ENCODE peak calls at places on chromosomes 2 and 18, in six cellular contexts. N is aorta, R is IMR-90, P is A549, M is spleen, L is HL-60. A is an unnamed sample.

GRCh38 chr2:6372317-6372903 is 493.3 kb downstream of the CMPK2 start:
- DNase-seq in N (no peak), R (peak), P (no peak), M (no peak), L (no peak), A (no peak)

GRCh38 chr2:152740743-152741328 is 22.4 kb downstream of the ARL6IP6 start:
- DNase-seq in N (no peak), R (peak), P (peak), M (no peak), L (no peak), A (peak)

GRCh38 chr2:239322414-239323086 is 78.3 kb downstream of the HDAC4 start:
- DNase-seq in N (no peak), R (peak), P (no peak), M (peak), L (no peak), A (peak)

GRCh38 chr2:21256006-21256405 is 132.2 kb downstream of the TDRD15 start:
- DNase-seq in N (peak), R (no peak), P (no peak), M (no peak), L (peak), A (no peak)

GRCh38 chr2:97911210-97911921 is 84.4 kb downstream of the TMEM131 start:
- DNase-seq in N (no peak), R (peak), P (no peak), M (no peak), L (peak), A (no peak)

GRCh38 chr2:207491086-207491485 is 38.7 kb upstream of the CREB1 start:
- DNase-seq in N (no peak), R (no peak), P (no peak), M (no peak), L (no peak), A (no peak)

GRCh38 chr2:227164745-227165350 is 424 bp downstream of the COL4A3 start:
- DNase-seq in N (no peak), R (no peak), P (peak), M (peak), L (no peak), A (peak)

GRCh38 chr2:202278036-202278760 is 12.6 kb downstream of the NOP58 start:
- DNase-seq in N (no peak), R (peak), P (no peak), M (no peak), L (no peak), A (no peak)

GRCh38 chr2:41836944-41837343 is 210.9 kb upstream of the PKDCC start:
- DNase-seq in N (no peak), R (peak), P (no peak), M (no peak), L (peak), A (peak)

GRCh38 chr2:112485849-112486248 is 3.9 kb downstream of the TTL start:
- DNase-seq in N (no peak), R (no peak), P (no peak), M (no peak), L (no peak), A (no peak)

GRCh38 chr2:134504586-134505336 is 214.0 kb downstream of the TMEM163 start:
- DNase-seq in N (no peak), R (no peak), P (no peak), M (no peak), L (no peak), A (no peak)

GRCh38 chr18:61129001-61129400 is 204.2 kb upstream of the CDH20 start:
- DNase-seq in N (no peak), R (no peak), P (no peak), M (no peak), L (no peak), A (no peak)

GRCh38 chr2:240972636-240973521 is 25.5 kb upstream of the SNED1 start:
- DNase-seq in N (peak), R (no peak), P (no peak), M (no peak), L (no peak), A (no peak)

GRCh38 chr2:3377279-3377611 is 373 bp downstream of the EIPR1 start:
- DNase-seq in N (no peak), R (peak), P (peak), M (no peak), L (peak), A (no peak)

GRCh38 chr2:176118606-176119370 is 2.2 kb downstream of the HOXD10 start:
- DNase-seq in N (no peak), R (no peak), P (peak), M (no peak), L (no peak), A (peak)

GRCh38 chr18:1014951-1015627 is 110.4 kb downstream of the ADCYAP1 start:
- DNase-seq in N (no peak), R (no peak), P (no peak), M (no peak), L (no peak), A (no peak)

GRCh38 chr2:162974771-162975170 is 136.2 kb upstream of the KCNH7 start:
- DNase-seq in N (no peak), R (no peak), P (no peak), M (no peak), L (no peak), A (no peak)

GRCh38 chr18:37419866-37420265 is 145.7 kb downstream of the CELF4 start:
- DNase-seq in N (no peak), R (no peak), P (no peak), M (no peak), L (no peak), A (no peak)

GRCh38 chr2:226669905-226670304 is 129.7 kb downstream of the IRS1 start:
- DNase-seq in N (no peak), R (no peak), P (no peak), M (no peak), L (no peak), A (no peak)

GRCh38 chr2:236826727-236827126 is 257.1 kb downstream of the ACKR3 start:
- DNase-seq in N (no peak), R (no peak), P (no peak), M (no peak), L (no peak), A (no peak)

GRCh38 chr2:231670892-231671616 is 37.3 kb upstream of the PTMA start:
- DNase-seq in N (no peak), R (no peak), P (no peak), M (peak), L (peak), A (peak)

GRCh38 chr2:78145997-78146722 is 624.0 kb upstream of the LRRTM4 start:
- DNase-seq in N (no peak), R (no peak), P (no peak), M (no peak), L (no peak), A (no peak)

GRCh38 chr2:158103358-158104021 is 1.8 kb downstream of the UPP2 start:
- DNase-seq in N (no peak), R (no peak), P (no peak), M (no peak), L (no peak), A (peak)

GRCh38 chr2:232324778-232325177 is 53.8 kb upstream of the ALPP start:
- DNase-seq in N (no peak), R (no peak), P (no peak), M (peak), L (no peak), A (peak)

GRCh38 chr2:71801969-71802368 is 345.7 kb downstream of the CYP26B1 start:
- DNase-seq in N (peak), R (peak), P (peak), M (no peak), L (peak), A (peak)

GRCh38 chr2:106546376-106546990 is 59.3 kb downstream of the CD8B2 start:
- DNase-seq in N (no peak), R (no peak), P (no peak), M (no peak), L (no peak), A (no peak)
- H3K4me3 ChIP-seq in N (no peak), R (no peak), P (no peak), M (no peak), L (no peak), A (no peak)

DNA sequence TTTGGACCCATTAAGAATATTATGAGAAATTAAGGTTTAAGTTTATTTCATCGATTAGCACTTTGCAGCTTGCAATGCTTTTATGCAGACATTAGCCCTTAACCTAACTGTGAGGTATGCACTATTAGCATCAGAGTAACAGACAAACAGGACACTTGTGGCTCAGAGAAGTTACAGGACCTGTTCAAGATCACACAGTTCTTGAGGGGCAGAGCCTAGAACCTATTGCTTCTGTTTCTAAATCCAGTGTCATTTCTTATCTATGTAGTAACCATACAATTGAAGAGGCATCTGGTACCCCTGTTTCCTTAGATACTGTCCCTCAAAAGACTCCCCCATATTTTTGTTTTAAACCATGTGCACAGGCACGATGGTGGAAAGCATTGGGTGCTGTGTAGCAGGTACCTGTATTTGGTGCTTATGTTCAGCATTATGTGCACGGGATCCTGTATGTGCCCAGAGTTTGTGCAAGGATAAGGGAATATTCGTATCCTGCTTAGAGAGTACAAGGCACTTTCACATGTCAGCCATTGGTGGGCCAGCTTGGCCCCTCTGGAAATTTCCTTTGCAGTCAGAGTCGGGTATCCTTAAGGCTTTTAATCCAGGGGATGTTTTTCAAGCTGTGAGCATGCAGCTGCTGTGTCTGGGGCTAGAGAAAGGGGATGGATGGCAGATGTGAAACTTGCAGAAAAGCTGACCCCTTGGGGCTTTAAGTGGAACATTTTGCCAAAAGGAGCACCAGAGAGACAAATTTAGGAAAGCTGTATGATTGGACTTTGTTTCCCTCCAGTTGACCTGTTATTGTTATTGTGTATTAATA is 2.0 kb downstream of the LBH start:
- DNase-seq in N (no peak), R (no peak), P (peak), M (peak), L (no peak), A (no peak)
- H3K4me3 ChIP-seq in N (peak), R (peak), P (peak), M (peak), L (no peak), A (peak)

GRCh38 chr2:182445566-182445965 is 18.7 kb upstream of the PDE1A start:
- DNase-seq in N (no peak), R (no peak), P (no peak), M (no peak), L (no peak), A (no peak)
- H3K4me3 ChIP-seq in N (no peak), R (no peak), P (no peak), M (no peak), L (no peak), A (no peak)

DNA sequence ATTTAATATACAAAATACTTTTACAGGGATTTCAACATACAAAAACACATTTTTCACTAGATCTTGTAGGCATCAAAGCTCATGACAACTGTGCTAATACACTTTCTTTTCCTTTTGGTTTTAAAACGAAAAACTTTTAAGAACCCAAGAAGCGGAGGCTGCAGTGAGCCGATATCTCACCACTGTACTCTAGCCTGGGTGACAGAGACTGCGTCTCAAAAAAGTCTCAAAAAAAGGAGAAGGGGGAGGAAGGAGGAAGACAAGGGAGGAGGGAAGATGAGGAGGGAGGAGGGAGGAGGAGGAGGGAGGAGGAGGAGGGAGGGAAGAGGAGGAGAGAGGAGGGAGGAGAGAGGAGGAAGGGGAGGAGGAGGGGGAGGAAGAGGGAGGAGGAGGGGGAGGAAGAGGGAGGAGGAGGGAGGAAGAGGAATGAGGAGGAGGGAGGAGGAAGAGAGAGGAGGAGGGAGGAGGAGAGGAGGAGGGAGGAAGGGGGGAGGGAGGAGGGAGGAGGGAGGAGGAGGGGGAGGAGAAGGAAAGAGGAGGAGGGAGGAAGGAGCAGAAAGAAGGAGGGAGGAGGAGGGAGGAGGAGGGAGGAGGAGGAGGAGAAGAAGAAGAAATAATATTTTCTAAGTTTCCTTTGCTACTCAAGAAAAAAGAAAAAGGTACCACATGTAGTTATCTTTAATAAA is 13.8 kb downstream of the ROCK2 start:
- DNase-seq in N (no peak), R (no peak), P (no peak), M (no peak), L (no peak), A (no peak)
- H3K4me3 ChIP-seq in N (no peak), R (no peak), P (no peak), M (no peak), L (no peak), A (no peak)

A was measured in H7.